ENCODE peak calls at places on chromosomes 11 and 22, in four cellular contexts. C is thoracic aorta, P is upper lobe of right lung, I is GM23338. S is an unnamed sample.
A peak's percentile ranks its signal among the peaks of the same experiment; 100 is the strongest.

GRCh38 chr11:114135737-114136151 is 76.2 kb downstream of the ZBTB16 start:
- DNase-seq in P (no peak), I (peak; percentile 64), C (no peak), S (no peak)

GRCh38 chr11:76891285-76891684 is 30.6 kb downstream of the ACER3 start:
- DNase-seq in I (no peak), P (no peak), C (no peak), S (no peak)

GRCh38 chr22:25069758-25070461 is 117.4 kb downstream of the KIAA1671 start:
- DNase-seq in C (no peak), P (peak; percentile 68), I (peak; percentile 32), S (no peak)

GRCh38 chr11:73095613-73096012 is 46.5 kb downstream of the FCHSD2 start:
- DNase-seq in P (no peak), I (no peak), C (no peak), S (no peak)

GRCh38 chr11:56783448-56784041 is 35.0 kb upstream of the OR9G4 start:
- DNase-seq in C (no peak), I (peak; percentile 90), P (no peak), S (no peak)

GRCh38 chr22:48241658-48242057 is 1479.2 kb downstream of the TBC1D22A start:
- DNase-seq in P (peak; percentile 57), I (no peak), C (no peak), S (no peak)

GRCh38 chr11:47398011-47398410 is 10.4 kb upstream of the SLC39A13 start:
- DNase-seq in P (no peak), I (no peak), C (no peak), S (no peak)

GRCh38 chr22:29225422-29226090 is 19.9 kb downstream of the EMID1 start:
- DNase-seq in I (no peak), C (no peak), P (peak; percentile 74), S (no peak)

GRCh38 chr11:75319035-75319877 is 32.2 kb downstream of the ARRB1 start:
- DNase-seq in C (no peak), P (no peak), I (no peak), S (no peak)

GRCh38 chr11:75298191-75298590 is 53.3 kb downstream of the ARRB1 start:
- DNase-seq in C (no peak), I (no peak), P (no peak), S (no peak)

GRCh38 chr11:1943576-1943975 is 3.6 kb upstream of the MRPL23 start:
- DNase-seq in I (peak; percentile 54), C (no peak), P (peak; percentile 44), S (no peak)

GRCh38 chr22:19287076-19287724 is 4.3 kb downstream of the CLTCL1 start:
- DNase-seq in I (peak; percentile 62), C (no peak), P (no peak), S (no peak)

GRCh38 chr22:49303781-49304461 is 523.8 kb downstream of the BRD1 start:
- DNase-seq in C (no peak), P (peak; percentile 58), I (no peak), S (no peak)

GRCh38 chr11:124745835-124746620 is 6.0 kb downstream of the VSIG2 start:
- DNase-seq in P (no peak), C (no peak), I (peak; percentile 80), S (no peak)
- TF ChIP-seq CTCF in P (no peak), C (no peak), I (peak; percentile 26), S (peak; percentile 56)

GRCh38 chr22:36692280-36692679 is 11.3 kb downstream of the CACNG2 start:
- DNase-seq in P (no peak), I (no peak), C (no peak), S (no peak)
- H3K27me3 ChIP-seq in P (peaks cover 74% of the 10 kb centered on the region), I (no peaks in the 10 kb centered on the region), C (peaks cover 3% of the 10 kb centered on the region), S (no peaks in the 10 kb centered on the region)

DNA sequence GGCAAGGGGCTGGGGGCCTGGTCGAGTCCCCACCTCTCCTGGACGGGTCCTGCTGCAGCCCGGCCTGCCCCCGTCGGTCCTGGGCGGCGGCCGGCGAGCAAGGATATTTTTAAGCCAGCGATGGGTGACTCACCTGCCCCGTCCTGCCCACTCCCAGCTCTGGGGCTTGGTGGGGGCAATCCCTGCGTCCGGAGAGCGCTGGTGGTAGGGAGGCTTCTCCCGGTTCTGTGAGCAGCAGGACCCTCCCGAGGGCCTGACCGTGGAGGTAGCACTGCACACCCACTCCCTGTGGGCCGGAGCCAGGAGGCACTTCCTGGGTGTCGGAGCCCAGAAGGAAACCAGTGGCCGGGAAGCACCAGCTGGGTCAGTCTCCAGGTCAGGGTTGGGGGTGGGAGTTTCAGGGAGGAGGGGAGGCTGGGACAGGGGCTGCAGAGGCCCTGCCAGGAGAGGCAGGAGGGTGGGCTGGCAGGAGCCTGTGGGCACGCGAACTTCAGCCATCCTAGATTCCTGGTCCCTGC is 467 bp downstream of the EPS8L2 start:
- DNase-seq in I (no peak), P (no peak), C (no peak), S (no peak)
- TF ChIP-seq CTCF in I (no peak), P (no peak), C (no peak), S (no peak)

GRCh38 chr11:124796312-124796711 is 3.9 kb downstream of the MSANTD2 start:
- DNase-seq in P (no peak), I (no peak), C (no peak), S (no peak)
- H3K27me3 ChIP-seq in P (no peaks in the 10 kb centered on the region), I (no peaks in the 10 kb centered on the region), C (no peaks in the 10 kb centered on the region), S (no peaks in the 10 kb centered on the region)

GRCh38 chr22:46996595-46997310 is 234.3 kb downstream of the TBC1D22A start:
- DNase-seq in P (no peak), I (no peak), C (no peak), S (no peak)
- TF ChIP-seq CTCF in P (no peak), I (peak; percentile 52), C (no peak), S (peak; percentile 27)

GRCh38 chr11:119839504-119840133 is 110.6 kb upstream of the NECTIN1 start:
- DNase-seq in P (no peak), I (no peak), C (no peak), S (no peak)
- H3K27me3 ChIP-seq in P (no peaks in the 10 kb centered on the region), I (no peaks in the 10 kb centered on the region), C (no peaks in the 10 kb centered on the region), S (no peaks in the 10 kb centered on the region)

GRCh38 chr11:12868315-12869073 is 140.6 kb upstream of the RASSF10 start:
- DNase-seq in I (no peak), P (no peak), C (no peak), S (no peak)
- TF ChIP-seq CTCF in I (no peak), P (no peak), C (peak; percentile 20), S (no peak)

GRCh38 chr11:20612416-20612815 is 13.0 kb downstream of the SLC6A5 start:
- DNase-seq in I (no peak), C (no peak), P (no peak), S (no peak)

GRCh38 chr11:20610825-20611224 is 11.4 kb downstream of the SLC6A5 start:
- DNase-seq in C (no peak), P (no peak), I (no peak), S (no peak)

GRCh38 chr11:20611445-20611844 is 12.0 kb downstream of the SLC6A5 start:
- DNase-seq in C (no peak), I (no peak), P (no peak), S (no peak)

GRCh38 chr11:20609727-20610707 is 10.6 kb downstream of the SLC6A5 start:
- DNase-seq in I (peak; percentile 94), P (peak; percentile 88), C (no peak), S (peak; percentile 70)

DNA sequence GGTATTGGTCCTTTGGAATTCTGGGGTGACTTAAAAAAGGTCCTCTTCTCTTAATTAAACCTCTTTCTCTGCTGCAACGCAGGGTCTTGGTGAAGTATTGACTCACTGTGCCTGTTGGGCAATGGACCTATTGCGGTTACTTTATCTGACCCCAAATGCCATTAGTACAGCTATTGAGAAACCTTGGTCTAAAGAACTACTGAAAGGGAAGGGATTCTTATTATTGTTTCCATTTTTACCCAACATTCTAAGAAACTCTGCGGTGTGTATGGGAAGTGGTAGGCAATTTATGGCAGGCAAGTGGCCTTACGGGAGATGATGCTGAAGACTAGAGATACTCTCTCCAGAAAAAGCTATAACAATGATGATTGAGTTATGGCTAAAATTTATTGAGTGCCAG is 12.5 kb downstream of the SLC6A5 start:
- DNase-seq in P (no peak), I (no peak), C (no peak), S (no peak)
- H3K27me3 ChIP-seq in P (peaks cover 59% of the 10 kb centered on the region), I (peaks cover 8% of the 10 kb centered on the region), C (no peaks in the 10 kb centered on the region), S (no peaks in the 10 kb centered on the region)

GRCh38 chr11:102007567-102008437 is 39.4 kb upstream of the CFAP300 start:
- DNase-seq in I (peak; percentile 76), P (no peak), C (no peak), S (peak; percentile 15)
- TF ChIP-seq CTCF in I (peak; percentile 51), P (peak; percentile 62), C (peak; percentile 59), S (peak; percentile 34)

GRCh38 chr22:38834215-38834953 is 9.4 kb downstream of the NPTXR start:
- DNase-seq in C (no peak), I (no peak), P (peak; percentile 26), S (no peak)
- H3K27me3 ChIP-seq in C (no peaks in the 10 kb centered on the region), I (no peaks in the 10 kb centered on the region), P (no peaks in the 10 kb centered on the region), S (no peaks in the 10 kb centered on the region)